ENCODE peak calls at places on chromosomes 5 and 9, in seven cellular contexts. S is heart left ventricle, N is colonic mucosa, Z is mammary epithelial cell, D is brain microvascular endothelial cell, G is AG04450, X is choroid plexus epithelial cell. H is an unnamed sample.

GRCh38 chr5:133926960-133927615 is 41.3 kb downstream of the C5orf15 start:
- DNase-seq in S (no peak), N (no peak), Z (no peak), D (no peak), G (no peak), X (no peak), H (no peak)

GRCh38 chr9:113464672-113465271 is 1.2 kb downstream of the RGS3 start:
- DNase-seq in S (no peak), N (no peak), Z (no peak), D (no peak), G (no peak), X (no peak), H (no peak)

GRCh38 chr5:57302643-57303042 is 128.8 kb downstream of the GPBP1 start:
- DNase-seq in S (no peak), N (no peak), Z (no peak), D (peak; percentile 84), G (no peak), X (peak; percentile 90), H (no peak)

GRCh38 chr9:22049411-22049810 is 40.3 kb upstream of the CDKN2B start:
- DNase-seq in S (no peak), N (no peak), Z (peak; percentile 28), D (peak; percentile 13), G (no peak), X (peak; percentile 56), H (no peak)

GRCh38 chr5:73299665-73300435 is 126.9 kb downstream of the TMEM174 start:
- DNase-seq in S (no peak), N (no peak), Z (no peak), D (no peak), G (no peak), X (peak; percentile 58), H (no peak)

GRCh38 chr5:140075371-140075770 is 32.3 kb upstream of the NRG2 start:
- DNase-seq in S (no peak), N (no peak), Z (no peak), D (no peak), G (no peak), X (peak; percentile 39), H (no peak)

GRCh38 chr5:110258460-110258859 is 468.0 kb downstream of the TMEM232 start:
- DNase-seq in S (no peak), N (no peak), Z (peak; percentile 44), D (peak; percentile 22), G (no peak), X (peak; percentile 38), H (peak; percentile 66)

GRCh38 chr5:28779161-28779754 is 1740.9 kb upstream of the CDH9 start:
- DNase-seq in S (no peak), N (no peak), Z (peak; percentile 1), D (peak; percentile 29), G (no peak), X (peak; percentile 57), H (peak; percentile 21)

GRCh38 chr9:34578241-34579096 is 11.1 kb downstream of the CNTFR start:
- DNase-seq in S (no peak), N (no peak), Z (no peak), D (peak; percentile 43), G (no peak), X (peak; percentile 63), H (no peak)

GRCh38 chr9:124012368-124013262 is 1.0 kb downstream of the LHX2 start:
- DNase-seq in S (no peak), N (no peak), Z (no peak), D (no peak), G (no peak), X (no peak), H (no peak)

GRCh38 chr9:96139592-96140251 is 162.3 kb downstream of the HSD17B3 start:
- DNase-seq in S (no peak), N (peak; percentile 57), Z (peak; percentile 5), D (peak; percentile 64), G (peak; percentile 92), X (peak; percentile 93), H (no peak)

GRCh38 chr5:113329981-113330380 is 104.8 kb downstream of the TSSK1B start:
- DNase-seq in S (no peak), N (no peak), Z (no peak), D (no peak), G (no peak), X (no peak), H (no peak)

GRCh38 chr9:109098960-109099308 is 20.8 kb downstream of the TMEM245 start:
- DNase-seq in S (no peak), N (no peak), Z (no peak), D (no peak), G (no peak), X (no peak), H (no peak)

GRCh38 chr5:17412760-17413671 is 85.0 kb upstream of the TAF11L2 start:
- DNase-seq in S (no peak), N (no peak), Z (no peak), D (no peak), G (no peak), X (no peak), H (no peak)

GRCh38 chr9:34658461-34658860 is 4.0 kb downstream of the CCL27 start:
- DNase-seq in S (no peak), N (no peak), Z (no peak), D (no peak), G (no peak), X (no peak), H (no peak)

GRCh38 chr9:106639873-106640568 is 222.9 kb upstream of the ZNF462 start:
- DNase-seq in S (no peak), N (no peak), Z (no peak), D (no peak), G (no peak), X (no peak), H (no peak)

GRCh38 chr5:160439205-160439600 is 17.5 kb downstream of the PTTG1 start:
- DNase-seq in S (peak; percentile 86), N (peak; percentile 95), Z (peak; percentile 70), D (peak; percentile 89), G (peak; percentile 44), X (peak; percentile 83), H (no peak)

GRCh38 chr9:21904776-21905175 is 89.4 kb downstream of the CDKN2A start:
- DNase-seq in S (no peak), N (no peak), Z (no peak), D (peak; percentile 49), G (no peak), X (peak; percentile 35), H (no peak)

GRCh38 chr9:109117856-109118801 is 1.6 kb downstream of the TMEM245 start:
- DNase-seq in S (no peak), N (peak; percentile 32), Z (peak; percentile 79), D (peak; percentile 95), G (no peak), X (peak; percentile 96), H (no peak)

GRCh38 chr9:121348321-121348720 is 21.7 kb downstream of the STOM start:
- DNase-seq in S (no peak), N (no peak), Z (no peak), D (no peak), G (no peak), X (no peak), H (no peak)

GRCh38 chr5:1029270-1029944 is 20.8 kb downstream of the NKD2 start:
- DNase-seq in S (no peak), N (no peak), Z (no peak), D (no peak), G (no peak), X (no peak), H (no peak)

GRCh38 chr9:4106081-4106491 is 193.8 kb downstream of the GLIS3 start:
- DNase-seq in S (no peak), N (peak; percentile 65), Z (peak; percentile 83), D (no peak), G (no peak), X (no peak), H (no peak)

GRCh38 chr5:17080361-17080760 is 137.1 kb upstream of the BASP1 start:
- DNase-seq in S (no peak), N (no peak), Z (no peak), D (no peak), G (no peak), X (no peak), H (no peak)

GRCh38 chr5:133526368-133526767 is 86.0 kb downstream of the FSTL4 start:
- DNase-seq in S (no peak), N (no peak), Z (no peak), D (no peak), G (no peak), X (no peak), H (no peak)

GRCh38 chr5:6734781-6735180 is 21.5 kb downstream of the TENT4A start:
- DNase-seq in S (no peak), N (no peak), Z (no peak), D (no peak), G (no peak), X (no peak), H (no peak)

GRCh38 chr9:101421653-101422065 is 13.9 kb downstream of the ALDOB start:
- DNase-seq in S (peak; percentile 26), N (peak; percentile 61), Z (no peak), D (peak; percentile 69), G (no peak), X (peak; percentile 86), H (no peak)

GRCh38 chr9:137054932-137055384 is 1.1 kb upstream of the ENTPD2 start:
- DNase-seq in S (no peak), N (no peak), Z (no peak), D (no peak), G (no peak), X (no peak), H (no peak)

GRCh38 chr5:33369470-33370134 is 71.2 kb upstream of the TARS1 start:
- DNase-seq in S (peak; percentile 43), N (no peak), Z (no peak), D (no peak), G (no peak), X (peak; percentile 16), H (peak; percentile 30)

GRCh38 chr5:131973089-131973712 is 27.7 kb upstream of the MEIKIN start:
- DNase-seq in S (no peak), N (no peak), Z (no peak), D (no peak), G (no peak), X (no peak), H (no peak)

GRCh38 chr5:123549256-123549904 is 37.4 kb downstream of the CSNK1G3 start:
- DNase-seq in S (no peak), N (peak; percentile 25), Z (no peak), D (no peak), G (no peak), X (no peak), H (no peak)
- H3K4me3 ChIP-seq in S (no peak overlapping the region), N (no peak overlapping the region), Z (no peak overlapping the region), D (no peak overlapping the region), G (no peak overlapping the region), X (no peak overlapping the region), H (no peak overlapping the region)

GRCh38 chr9:94918038-94918753 is 191.7 kb downstream of the AOPEP start:
- DNase-seq in S (no peak), N (no peak), Z (no peak), D (no peak), G (no peak), X (no peak), H (no peak)
- TF ChIP-seq CTCF in S (no peak), N (no peak), Z (no peak), D (no peak), G (no peak), X (no peak), H (no peak)

GRCh38 chr5:120779674-120780073 is 315.6 kb downstream of the PRR16 start:
- DNase-seq in S (no peak), N (no peak), Z (no peak), D (no peak), G (no peak), X (no peak), H (no peak)

GRCh38 chr5:120778491-120779293 is 314.6 kb downstream of the PRR16 start:
- DNase-seq in S (no peak), N (no peak), Z (peak; percentile 22), D (peak; percentile 35), G (peak; percentile 37), X (peak; percentile 43), H (peak; percentile 55)
- H3K4me3 ChIP-seq in S (no peak overlapping the region), N (no peak overlapping the region), Z (no peak overlapping the region), D (peak overlapping the region; percentile 7), G (no peak overlapping the region), X (no peak overlapping the region), H (no peak overlapping the region)

GRCh38 chr5:121870489-121870888 is 18.8 kb downstream of the FTMT start:
- DNase-seq in S (no peak), N (no peak), Z (no peak), D (no peak), G (no peak), X (peak; percentile 15), H (peak; percentile 17)
- TF ChIP-seq CTCF in S (no peak), N (no peak), Z (no peak), D (no peak), G (no peak), X (no peak), H (peak; percentile 30)